ENCODE peak calls at places on chromosome 6, in four cellular contexts. G, U, L and W are unnamed samples.

GRCh38 chr6:145895802-145896201 is 68.4 kb downstream of the SHPRH start:
- DNase-seq in G (no peak), U (no peak), L (no peak), W (no peak)

GRCh38 chr6:26071135-26071534 is 16.1 kb upstream of the HFE start:
- DNase-seq in G (no peak), U (no peak), L (no peak), W (no peak)

GRCh38 chr6:147759088-147759487 is 250.6 kb downstream of the SAMD5 start:
- DNase-seq in G (no peak), U (no peak), L (no peak), W (no peak)

GRCh38 chr6:164085552-164086325 is 671.2 kb downstream of the QKI start:
- DNase-seq in G (no peak), U (no peak), L (no peak), W (no peak)

GRCh38 chr6:161142957-161143296 is 130.9 kb downstream of the AGPAT4 start:
- DNase-seq in G (no peak), U (no peak), L (no peak), W (no peak)

GRCh38 chr6:142384455-142385332 is 82.9 kb downstream of the ADGRG6 start:
- DNase-seq in G (no peak), U (no peak), L (no peak), W (no peak)

GRCh38 chr6:15936503-15936902 is 192.4 kb upstream of the MYLIP start:
- DNase-seq in G (no peak), U (peak), L (no peak), W (no peak)

GRCh38 chr6:32164295-32164694 is at the start of gene EGFL8:
- DNase-seq in G (no peak), U (no peak), L (no peak), W (no peak)

GRCh38 chr6:144289006-144289405 is 3.9 kb downstream of the UTRN start:
- DNase-seq in G (no peak), U (no peak), L (no peak), W (no peak)

GRCh38 chr6:130188207-130188899 is 34.4 kb downstream of the SAMD3 start:
- DNase-seq in G (no peak), U (no peak), L (no peak), W (no peak)

GRCh38 chr6:23784313-23784919 is 341.6 kb upstream of the NRSN1 start:
- DNase-seq in G (no peak), U (no peak), L (no peak), W (no peak)

GRCh38 chr6:30726506-30727413 is 6.6 kb downstream of the TUBB start:
- DNase-seq in G (no peak), U (no peak), L (no peak), W (no peak)

GRCh38 chr6:157570752-157571151 is 189.8 kb downstream of the ZDHHC14 start:
- DNase-seq in G (no peak), U (no peak), L (no peak), W (peak)

GRCh38 chr6:123913858-123914257 is 110.2 kb downstream of the NKAIN2 start:
- DNase-seq in G (no peak), U (no peak), L (no peak), W (no peak)

GRCh38 chr6:1118287-1118647 is 193.6 kb upstream of the FOXQ1 start:
- DNase-seq in G (no peak), U (no peak), L (no peak), W (peak)

GRCh38 chr6:117909638-117910037 is 2.6 kb downstream of the SLC35F1 start:
- DNase-seq in G (no peak), U (no peak), L (no peak), W (no peak)

GRCh38 chr6:117910549-117910948 is 3.5 kb downstream of the SLC35F1 start:
- DNase-seq in G (no peak), U (no peak), L (no peak), W (no peak)

GRCh38 chr6:117908246-117909107 is 1.4 kb downstream of the SLC35F1 start:
- DNase-seq in G (no peak), U (no peak), L (no peak), W (no peak)

GRCh38 chr6:117911660-117912059 is 4.6 kb downstream of the SLC35F1 start:
- DNase-seq in G (no peak), U (no peak), L (no peak), W (no peak)

DNA sequence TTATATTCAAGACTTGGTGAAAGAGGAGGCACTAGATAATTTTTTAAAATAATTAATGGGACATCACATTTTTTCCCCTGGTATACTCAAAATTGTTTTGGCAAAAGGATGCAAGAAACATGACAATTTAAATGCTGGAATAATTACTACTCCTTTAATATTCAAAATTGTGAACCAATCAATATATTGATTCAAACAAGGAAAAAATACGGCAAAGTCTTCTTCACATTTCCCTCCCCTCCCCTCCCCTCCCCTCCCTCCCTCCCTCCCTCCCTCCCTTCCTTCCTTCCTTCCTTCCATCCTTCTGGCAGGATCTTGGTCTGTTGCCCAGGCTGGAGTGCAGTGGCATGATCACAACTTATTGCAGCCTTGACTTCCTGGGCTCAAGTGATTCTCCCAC is 4.1 kb downstream of the SLC35F1 start:
- DNase-seq in G (no peak), U (no peak), L (no peak), W (no peak)
- TF ChIP-seq TCF12 in G (no peak), U (no peak), L (no peak), W (no peak)

GRCh38 chr6:52519618-52520017 is 57.2 kb downstream of the TRAM2 start:
- DNase-seq in G (no peak), U (no peak), L (no peak), W (no peak)

GRCh38 chr6:52516943-52517342 is 59.9 kb downstream of the TRAM2 start:
- DNase-seq in G (no peak), U (no peak), L (no peak), W (no peak)

GRCh38 chr6:52518279-52518944 is 58.4 kb downstream of the TRAM2 start:
- DNase-seq in G (no peak), U (no peak), L (no peak), W (no peak)

GRCh38 chr6:52516269-52516668 is 60.6 kb downstream of the TRAM2 start:
- DNase-seq in G (no peak), U (no peak), L (no peak), W (no peak)

GRCh38 chr6:52517502-52518278 is 59.2 kb downstream of the TRAM2 start:
- DNase-seq in G (peak), U (no peak), L (peak), W (peak)
- TF ChIP-seq TCF12 in G (peak), U (peak), L (no peak), W (no peak)

GRCh38 chr6:42545226-42545773 is 18.5 kb upstream of the UBR2 start:
- DNase-seq in G (no peak), U (no peak), L (no peak), W (no peak)
- TF ChIP-seq TCF12 in G (no peak), U (no peak), L (no peak), W (no peak)

DNA sequence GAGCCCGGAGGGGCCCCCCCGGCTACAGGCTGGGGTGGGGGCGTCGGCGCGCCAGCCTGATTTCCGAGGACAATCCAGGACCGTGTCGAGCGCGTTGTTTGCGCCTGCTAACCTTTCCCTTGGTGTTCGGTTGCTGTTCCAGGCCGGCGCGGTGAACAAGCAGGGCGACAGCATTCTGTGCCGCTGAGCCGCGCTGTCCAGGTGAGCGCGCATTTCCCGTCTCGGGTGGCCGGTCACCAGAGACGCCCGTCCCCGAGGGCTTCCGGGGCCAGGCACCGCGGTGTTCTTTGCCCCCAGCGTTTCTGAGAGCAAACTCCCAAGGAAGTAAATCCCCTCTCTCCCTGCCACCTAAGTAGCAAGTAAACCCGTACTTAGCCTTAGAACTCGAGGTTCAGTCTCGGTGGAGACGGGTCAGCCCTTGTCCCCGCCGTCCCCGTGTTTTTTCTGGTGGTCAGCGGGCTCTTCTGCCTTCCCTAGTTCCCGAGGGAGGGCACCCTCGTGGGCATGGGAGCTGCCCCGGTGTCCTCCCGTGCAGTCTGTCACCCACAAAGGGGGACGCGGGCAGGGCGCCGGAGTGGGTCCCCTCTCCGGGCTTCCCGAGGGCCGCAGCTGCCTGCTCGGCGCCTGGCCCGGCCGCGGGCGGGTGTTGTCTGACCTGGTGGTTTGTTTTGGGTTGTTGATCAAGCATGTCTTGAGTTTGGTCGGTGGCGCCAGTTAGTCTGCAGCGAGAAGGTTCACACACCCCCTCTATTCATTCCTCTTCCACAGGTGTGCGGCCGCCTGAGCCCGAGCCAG is 1.5 kb downstream of the ID4 start:
- DNase-seq in G (peak), U (no peak), L (peak), W (peak)
- TF ChIP-seq TCF12 in G (no peak), U (no peak), L (peak), W (no peak)

GRCh38 chr6:74075323-74075722 is 379.3 kb downstream of the CD109 start:
- DNase-seq in G (no peak), U (no peak), L (no peak), W (no peak)
- TF ChIP-seq TCF12 in G (no peak), U (no peak), L (no peak), W (no peak)

GRCh38 chr6:124995645-124996325 is 33.5 kb downstream of the RNF217 start:
- DNase-seq in G (no peak), U (no peak), L (no peak), W (no peak)
- TF ChIP-seq TCF12 in G (no peak), U (no peak), L (no peak), W (no peak)